ENCODE peak calls at places on chromosomes 5 and 9, in six cellular contexts. R, I, C, A, F and S are unnamed samples.

GRCh38 chr9:127316586-127317383 is 52.2 kb downstream of the GARNL3 start:
- DNase-seq in A (no peak), I (no peak), F (no peak), R (no peak), C (no peak), S (no peak)

GRCh38 chr9:109771084-109771483 is 8.9 kb upstream of the PALM2AKAP2 start:
- DNase-seq in R (no peak), F (no peak), C (no peak), I (no peak), A (no peak), S (no peak)

GRCh38 chr9:113634597-113635515 is 171.3 kb downstream of the RGS3 start:
- DNase-seq in A (peak; percentile 20), I (no peak), R (peak; percentile 7), C (no peak), F (no peak), S (no peak)

GRCh38 chr5:81755320-81755719 is 4.4 kb upstream of the SSBP2 start:
- DNase-seq in R (peak; percentile 54), C (peak; percentile 52), F (peak; percentile 57), I (no peak), A (no peak), S (no peak)

GRCh38 chr5:142248853-142249462 is 75.9 kb downstream of the SPRY4 start:
- DNase-seq in F (no peak), C (peak; percentile 65), R (no peak), I (no peak), A (no peak), S (no peak)

GRCh38 chr5:89282832-89283510 is 400.0 kb upstream of the MEF2C start:
- DNase-seq in F (no peak), A (no peak), I (no peak), R (no peak), C (no peak), S (no peak)

GRCh38 chr9:32899181-32899580 is 102.2 kb downstream of the APTX start:
- DNase-seq in A (no peak), R (no peak), I (no peak), C (no peak), F (no peak), S (no peak)

GRCh38 chr5:79617539-79617938 is 5.3 kb downstream of the TENT2 start:
- DNase-seq in A (no peak), C (no peak), I (no peak), R (no peak), F (no peak), S (no peak)

GRCh38 chr5:36602711-36603321 is 3.6 kb upstream of the SLC1A3 start:
- DNase-seq in R (no peak), C (peak; percentile 51), F (no peak), I (no peak), A (no peak), S (no peak)

GRCh38 chr5:164115420-164115819 is 610.0 kb downstream of the MAT2B start:
- DNase-seq in C (no peak), I (no peak), R (no peak), F (no peak), A (no peak), S (no peak)

GRCh38 chr5:35031276-35031675 is 16.5 kb downstream of the AGXT2 start:
- DNase-seq in F (no peak), R (no peak), A (no peak), C (no peak), I (no peak), S (no peak)

GRCh38 chr5:109329296-109330252 is 80.2 kb downstream of the PJA2 start:
- DNase-seq in C (no peak), A (no peak), I (no peak), R (no peak), F (no peak), S (no peak)

GRCh38 chr5:10338996-10339903 is 14.2 kb upstream of the MARCHF6 start:
- DNase-seq in F (no peak), R (no peak), C (no peak), A (no peak), I (no peak), S (no peak)

GRCh38 chr5:145668714-145669113 is 166.4 kb downstream of the PRELID2 start:
- DNase-seq in C (no peak), I (no peak), A (no peak), F (no peak), R (no peak), S (no peak)

GRCh38 chr5:140632366-140633080 is 452 bp downstream of the CD14 start:
- DNase-seq in F (peak; percentile 52), I (peak; percentile 46), A (peak; percentile 92), C (peak; percentile 71), R (peak; percentile 78), S (peak; percentile 39)

GRCh38 chr9:137793196-137793841 is 84.3 kb upstream of the CACNA1B start:
- DNase-seq in F (no peak), A (no peak), I (no peak), R (no peak), C (no peak), S (no peak)

GRCh38 chr5:52896524-52897237 is 92.5 kb upstream of the ITGA2 start:
- DNase-seq in F (no peak), C (no peak), A (no peak), R (no peak), I (no peak), S (no peak)

GRCh38 chr5:176817369-176817841 is 7.0 kb downstream of the UNC5A start:
- DNase-seq in C (no peak), R (no peak), A (no peak), F (no peak), I (no peak), S (no peak)

GRCh38 chr5:36079200-36079761 is 12.6 kb upstream of the UGT3A2 start:
- DNase-seq in I (peak; percentile 21), C (no peak), R (peak; percentile 25), A (no peak), F (no peak), S (peak; percentile 27)

GRCh38 chr5:153276151-153276550 is 214.3 kb upstream of the GRIA1 start:
- DNase-seq in A (no peak), I (no peak), F (no peak), C (no peak), R (no peak), S (peak; percentile 4)

GRCh38 chr9:113005777-113006176 is 6.2 kb downstream of the ZNF883 start:
- DNase-seq in I (no peak), R (no peak), A (no peak), F (no peak), C (no peak), S (no peak)

GRCh38 chr9:109640232-109641078 is 139.5 kb upstream of the PALM2AKAP2 start:
- DNase-seq in F (peak; percentile 22), C (peak; percentile 64), I (no peak), R (peak; percentile 42), A (peak; percentile 68), S (no peak)

GRCh38 chr5:50711280-50711679 is 44.8 kb downstream of the PARP8 start:
- DNase-seq in A (no peak), C (no peak), F (no peak), I (peak; percentile 10), R (peak; percentile 71), S (peak; percentile 14)

GRCh38 chr5:112417931-112418358 is 1.1 kb downstream of the EPB41L4A start:
- DNase-seq in C (peak; percentile 63), A (peak; percentile 84), F (peak; percentile 21), I (peak; percentile 3), R (peak; percentile 85), S (peak; percentile 15)

GRCh38 chr5:177325868-177326381 is 14.2 kb upstream of the MXD3 start:
- DNase-seq in I (no peak), C (no peak), F (no peak), R (no peak), A (no peak), S (no peak)

GRCh38 chr5:104659497-104659896 is 1096.9 kb upstream of the NUDT12 start:
- DNase-seq in R (no peak), C (no peak), F (no peak), A (no peak), I (no peak), S (no peak)

DNA sequence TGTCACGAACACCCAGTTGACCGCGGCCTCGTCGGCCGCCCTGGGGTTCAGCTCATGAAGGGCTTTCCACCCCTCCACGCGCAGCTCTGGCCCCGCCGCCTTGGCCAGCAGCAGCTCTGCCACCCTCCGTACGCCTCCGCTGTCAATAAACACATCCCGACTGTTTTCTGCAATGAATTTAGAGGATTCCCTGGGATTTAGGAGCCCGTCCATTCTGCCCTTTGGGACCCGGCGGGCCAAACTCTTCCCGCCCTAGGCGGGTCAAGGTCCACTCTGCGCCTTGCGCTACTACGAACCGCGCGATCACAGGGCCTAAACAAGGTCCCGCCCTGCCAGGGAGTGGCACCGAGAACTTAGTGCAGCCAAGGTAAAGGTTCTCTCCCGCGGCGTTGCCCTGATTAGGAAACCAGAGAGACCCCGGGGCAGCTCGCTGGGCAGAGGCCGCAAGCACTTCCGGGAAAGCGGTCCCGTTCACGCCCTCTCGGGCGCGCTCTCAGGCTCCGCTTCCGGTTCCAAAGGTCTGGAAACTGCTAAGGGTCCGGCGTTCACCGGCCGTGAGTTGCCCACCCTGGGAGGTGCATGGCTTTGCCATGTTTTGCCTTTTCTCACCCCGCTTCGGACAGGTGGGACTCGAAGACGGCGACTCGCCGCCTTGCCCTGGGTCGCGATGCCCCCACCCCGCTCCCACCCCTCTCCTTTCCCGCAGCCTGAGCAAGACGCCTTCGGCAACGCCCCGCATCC is 23.6 kb downstream of the HNRNPK start:
- DNase-seq in R (peak; percentile 79), A (peak; percentile 93), I (peak; percentile 60), C (peak; percentile 84), F (peak; percentile 76), S (peak; percentile 70)
- TF ChIP-seq POLR2A in R (no peak), A (no peak), I (peak; percentile 64), C (peak; percentile 14), F (no peak), S (peak; percentile 66)

DNA sequence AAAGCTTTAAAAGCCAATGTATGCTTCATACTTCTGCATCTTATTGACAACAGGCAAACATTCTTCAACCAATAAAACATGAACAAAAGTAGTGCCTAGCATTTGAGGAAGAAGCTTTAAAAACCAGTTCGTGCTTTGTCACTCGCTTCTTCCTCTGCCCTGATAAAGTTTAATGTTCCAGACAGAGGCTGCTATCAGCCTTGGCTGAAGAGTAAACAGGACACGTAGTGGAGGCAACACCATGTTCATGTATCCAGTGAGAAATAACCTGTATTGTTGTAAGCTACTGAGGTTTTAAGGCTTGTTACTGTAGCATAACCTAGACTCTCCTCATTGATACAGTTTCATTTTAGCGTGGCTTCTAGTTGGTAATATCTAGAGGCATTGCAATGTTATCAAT is 3.2 kb upstream of the FUBP3 start:
- DNase-seq in I (no peak), R (no peak), F (no peak), A (no peak), C (no peak), S (no peak)
- TF ChIP-seq POLR2A in I (no peak), R (no peak), F (no peak), A (no peak), C (no peak), S (no peak)

GRCh38 chr5:32443541-32444190 is 874 bp downstream of the ZFR start:
- DNase-seq in R (peak; percentile 40), I (peak; percentile 35), C (peak; percentile 49), A (peak; percentile 89), F (peak; percentile 37), S (peak; percentile 43)
- TF ChIP-seq POLR2A in R (no peak), I (no peak), C (no peak), A (no peak), F (no peak), S (no peak)

DNA sequence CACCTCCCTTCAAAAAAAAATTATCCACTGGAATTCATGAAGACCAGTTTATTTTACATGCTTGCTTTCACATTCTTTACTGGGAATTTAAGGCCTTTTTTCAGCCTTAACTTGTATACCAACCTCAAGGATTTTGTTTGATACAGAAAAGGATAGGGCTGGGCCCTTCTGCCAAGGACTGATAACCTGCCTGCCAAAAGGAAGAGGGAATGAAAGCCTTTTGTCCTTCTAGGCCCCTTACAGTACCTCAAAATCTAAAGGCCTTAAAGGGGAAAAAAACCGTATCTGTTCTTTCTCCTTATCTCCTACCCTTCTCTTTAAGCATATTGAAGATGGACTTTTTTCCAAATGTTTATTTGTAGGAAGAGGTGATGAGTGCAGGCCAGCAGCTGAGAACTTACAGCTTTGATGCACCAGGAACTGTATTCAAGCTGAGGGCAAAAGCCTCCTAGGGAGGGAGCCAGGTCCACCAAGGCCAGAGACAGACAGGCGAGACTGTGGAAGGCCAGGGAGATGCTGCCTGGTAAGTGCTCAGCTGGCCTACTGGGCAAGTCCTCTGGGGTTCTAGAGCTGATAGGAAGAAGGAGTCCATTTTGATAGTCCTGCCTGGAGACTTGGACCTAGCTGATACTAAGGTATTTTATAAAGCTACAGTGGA is 31.8 kb downstream of the FAXDC2 start:
- DNase-seq in R (no peak), I (no peak), A (peak; percentile 20), C (no peak), F (no peak), S (no peak)
- TF ChIP-seq POLR2A in R (no peak), I (no peak), A (no peak), C (no peak), F (no peak), S (no peak)